ENCODE peak calls at places on chromosomes 4 and X, in nine cellular contexts. P is mucosa of descending colon; S is stimulated activated CD4-positive, alpha-beta T cell treated with anti-CD3 and anti-CD28 coated beads, Interleukin-15, amount 100 ng/mL, for 48 hours; U is kidney tubule cell; Q is activated CD8-positive, alpha-beta memory T cell treated with anti-CD3 and anti-CD28 coated beads, Interleukin-2, amount 50 U/mL, for 48 hours; M is KG1; G is naive thymus-derived CD4-positive, alpha-beta T cell; L is amniotic stem cell; B is IMR-90. H is an unnamed sample.

GRCh38 chrX:57925806-57926205 is 15.5 kb upstream of the ZXDA start:
- DNase-seq in P (no peak), S (no peak), U (no peak), Q (no peak), M (no peak), G (no peak), L (no peak), B (no peak), H (no peak)

GRCh38 chr4:136810626-136811025 is 721.7 kb downstream of the PCDH18 start:
- DNase-seq in P (no peak), S (no peak), U (peak), Q (no peak), M (no peak), G (no peak), L (no peak), B (peak), H (no peak)

GRCh38 chr4:129218897-129219296 is 122.9 kb downstream of the C4orf33 start:
- DNase-seq in P (no peak), S (no peak), U (no peak), Q (no peak), M (no peak), G (no peak), L (no peak), B (peak), H (no peak)

GRCh38 chr4:123896446-123897071 is 500.0 kb downstream of the SPRY1 start:
- DNase-seq in P (no peak), S (no peak), U (no peak), Q (no peak), M (no peak), G (no peak), L (no peak), B (no peak), H (no peak)

GRCh38 chr4:158809611-158810486 is 41.0 kb downstream of the FNIP2 start:
- DNase-seq in P (no peak), S (no peak), U (peak), Q (no peak), M (no peak), G (no peak), L (no peak), B (peak), H (peak)

GRCh38 chr4:10003666-10004065 is 17.6 kb downstream of the SLC2A9 start:
- DNase-seq in P (no peak), S (no peak), U (no peak), Q (no peak), M (no peak), G (no peak), L (no peak), B (no peak), H (no peak)

GRCh38 chr4:178599521-178599920 is 1157.3 kb upstream of the AGA start:
- DNase-seq in P (no peak), S (no peak), U (no peak), Q (no peak), M (no peak), G (no peak), L (no peak), B (no peak), H (no peak)

GRCh38 chr4:77154761-77155499 is 2.1 kb upstream of the CCNG2 start:
- DNase-seq in P (no peak), S (no peak), U (no peak), Q (no peak), M (no peak), G (no peak), L (no peak), B (no peak), H (no peak)

GRCh38 chr4:27123050-27123768 is 262.6 kb downstream of the STIM2 start:
- DNase-seq in P (no peak), S (no peak), U (peak), Q (no peak), M (no peak), G (no peak), L (no peak), B (no peak), H (peak)

GRCh38 chrX:40470830-40471429 is 109.8 kb upstream of the ATP6AP2 start:
- DNase-seq in P (no peak), S (no peak), U (no peak), Q (no peak), M (no peak), G (no peak), L (no peak), B (no peak), H (peak)

H was measured in SW480.